ENCODE peak calls at places on chromosomes 4 and X, in five cellular contexts. X, L, T, N and W are unnamed samples.
A peak's percentile ranks its signal among the peaks of the same experiment; 100 is the strongest.

GRCh38 chrX:110741213-110741796 is 54.3 kb downstream of the CHRDL1 start:
- DNase-seq in X (no peak), N (no peak), L (no peak), T (no peak), W (no peak)

GRCh38 chrX:154300815-154301214 is 5.2 kb downstream of the TKTL1 start:
- DNase-seq in T (no peak), X (no peak), N (no peak), L (no peak), W (no peak)

GRCh38 chrX:45001038-45001437 is 128.1 kb downstream of the KDM6A start:
- DNase-seq in N (no peak), X (no peak), L (no peak), T (no peak), W (no peak)

GRCh38 chr4:186297013-186297645 is 31.1 kb downstream of the F11 start:
- DNase-seq in T (peak; percentile 31), L (no peak), X (peak; percentile 73), N (no peak), W (peak; percentile 32)

GRCh38 chr4:174575436-174575835 is 53.1 kb upstream of the HPGD start:
- DNase-seq in T (no peak), X (no peak), N (no peak), L (no peak), W (no peak)

GRCh38 chr4:921830-922331 is 10.2 kb downstream of the GAK start:
- DNase-seq in L (no peak), N (peak; percentile 83), T (no peak), X (peak; percentile 2), W (no peak)

GRCh38 chr4:169238445-169238844 is 32.3 kb downstream of the SH3RF1 start:
- DNase-seq in X (no peak), N (no peak), T (no peak), L (no peak), W (no peak)

GRCh38 chr4:13470379-13470778 is 13.8 kb downstream of the RAB28 start:
- DNase-seq in L (no peak), T (no peak), X (no peak), N (no peak), W (no peak)

GRCh38 chr4:98448923-98449322 is 187.7 kb downstream of the RAP1GDS1 start:
- DNase-seq in X (no peak), L (no peak), N (no peak), T (no peak), W (no peak)

GRCh38 chrX:36431819-36432218 is 512.3 kb downstream of the CFAP47 start:
- DNase-seq in T (no peak), N (no peak), X (no peak), L (no peak), W (no peak)
- TF ChIP-seq GABPA in T (no peak), N (no peak), X (no peak), L (no peak), W (no peak)

GRCh38 chr4:7779194-7779768 is 160.4 kb downstream of the AFAP1 start:
- DNase-seq in N (no peak), X (no peak), L (no peak), T (no peak), W (no peak)
- TF ChIP-seq MAX in N (no peak), X (no peak), L (no peak), T (no peak), W (no peak)

GRCh38 chr4:115866364-115866896 is 753.0 kb upstream of the NDST4 start:
- DNase-seq in L (no peak), X (no peak), N (no peak), T (no peak), W (no peak)
- TF ChIP-seq GABPA in L (no peak), X (no peak), N (no peak), T (no peak), W (no peak)

DNA sequence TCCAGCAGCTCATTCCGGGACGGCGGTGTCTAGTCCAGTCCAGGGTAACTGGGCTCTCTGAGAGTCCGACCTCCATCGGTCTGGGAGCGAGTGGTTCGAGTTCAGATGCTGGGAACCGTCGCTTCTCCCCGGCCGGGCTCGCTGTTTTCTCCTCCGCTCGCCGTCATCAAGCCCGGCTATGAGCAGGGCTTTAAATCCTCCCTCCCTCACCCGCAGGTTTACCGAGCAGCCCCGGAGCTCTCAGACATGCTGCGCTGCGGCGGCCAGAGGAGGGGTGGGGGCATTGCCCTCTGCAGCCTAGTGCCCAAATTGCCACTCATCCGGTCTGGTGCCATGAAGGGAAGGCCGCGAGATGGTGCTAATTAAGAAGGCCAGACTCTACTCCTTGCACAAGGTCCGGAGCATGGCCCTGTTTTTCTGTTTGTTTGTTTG is 23.2 kb downstream of the HAND2 start:
- DNase-seq in N (no peak), L (no peak), T (no peak), X (peak; percentile 76), W (no peak)
- TF ChIP-seq MAX in N (no peak), L (no peak), T (no peak), X (no peak), W (no peak)

GRCh38 chr4:43337707-43338106 is 445.2 kb downstream of the GRXCR1 start:
- DNase-seq in T (no peak), X (no peak), L (no peak), N (no peak), W (no peak)
- TF ChIP-seq GABPA in T (no peak), X (no peak), L (no peak), N (no peak), W (no peak)

GRCh38 chr4:176883681-176884418 is 91.1 kb upstream of the VEGFC start:
- DNase-seq in L (no peak), X (no peak), N (no peak), T (no peak), W (no peak)

GRCh38 chr4:176885224-176885623 is 92.5 kb upstream of the VEGFC start:
- DNase-seq in T (no peak), L (no peak), N (no peak), X (no peak), W (no peak)

GRCh38 chr4:176879370-176880116 is 86.8 kb upstream of the VEGFC start:
- DNase-seq in X (no peak), N (no peak), L (no peak), T (no peak), W (no peak)

GRCh38 chr4:176883108-176883550 is 90.4 kb upstream of the VEGFC start:
- DNase-seq in L (no peak), N (no peak), X (no peak), T (no peak), W (no peak)

GRCh38 chr4:176882201-176882600 is 89.5 kb upstream of the VEGFC start:
- DNase-seq in L (no peak), T (no peak), N (no peak), X (no peak), W (no peak)
- TF ChIP-seq MAX in L (no peak), T (no peak), N (no peak), X (no peak), W (no peak)

GRCh38 chrX:40653535-40653934 is 6.2 kb upstream of the CXorf38 start:
- DNase-seq in T (no peak), L (no peak), X (no peak), N (no peak), W (no peak)
- TF ChIP-seq GABPA in T (no peak), L (no peak), X (no peak), N (no peak), W (no peak)

GRCh38 chr4:25085621-25086020 is 54.9 kb upstream of the LGI2 start:
- DNase-seq in X (no peak), L (no peak), N (no peak), T (no peak), W (no peak)

GRCh38 chr4:25089058-25089763 is 58.5 kb upstream of the LGI2 start:
- DNase-seq in X (no peak), N (no peak), T (peak; percentile 45), L (no peak), W (no peak)

GRCh38 chr4:25088342-25088952 is 57.7 kb upstream of the LGI2 start:
- DNase-seq in T (peak; percentile 60), X (peak; percentile 47), N (no peak), L (no peak), W (no peak)

GRCh38 chr4:25092139-25092538 is 61.4 kb upstream of the LGI2 start:
- DNase-seq in N (no peak), T (no peak), X (no peak), L (no peak), W (no peak)

DNA sequence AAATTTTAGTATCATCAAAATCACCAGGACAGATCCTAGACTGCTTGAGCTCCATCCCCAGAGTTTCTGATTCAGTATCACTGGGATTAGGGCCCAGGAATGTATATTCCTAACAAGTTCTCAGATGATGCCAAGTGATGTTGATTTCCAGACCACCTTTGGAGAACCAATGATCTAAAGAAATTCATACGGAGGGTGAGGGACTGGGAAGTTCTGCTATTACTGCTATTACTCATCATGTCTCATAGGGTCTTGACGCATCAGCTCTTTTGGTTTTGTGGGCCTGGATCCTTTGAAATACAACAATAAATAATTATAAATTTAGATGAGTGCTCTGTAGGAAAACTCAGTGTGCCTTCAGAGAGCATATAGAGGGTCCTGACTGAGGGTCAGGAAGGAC is 59.8 kb upstream of the LGI2 start:
- DNase-seq in X (no peak), N (no peak), L (no peak), T (no peak), W (no peak)
- TF ChIP-seq MAX in X (no peak), N (no peak), L (no peak), T (no peak), W (no peak)

DNA sequence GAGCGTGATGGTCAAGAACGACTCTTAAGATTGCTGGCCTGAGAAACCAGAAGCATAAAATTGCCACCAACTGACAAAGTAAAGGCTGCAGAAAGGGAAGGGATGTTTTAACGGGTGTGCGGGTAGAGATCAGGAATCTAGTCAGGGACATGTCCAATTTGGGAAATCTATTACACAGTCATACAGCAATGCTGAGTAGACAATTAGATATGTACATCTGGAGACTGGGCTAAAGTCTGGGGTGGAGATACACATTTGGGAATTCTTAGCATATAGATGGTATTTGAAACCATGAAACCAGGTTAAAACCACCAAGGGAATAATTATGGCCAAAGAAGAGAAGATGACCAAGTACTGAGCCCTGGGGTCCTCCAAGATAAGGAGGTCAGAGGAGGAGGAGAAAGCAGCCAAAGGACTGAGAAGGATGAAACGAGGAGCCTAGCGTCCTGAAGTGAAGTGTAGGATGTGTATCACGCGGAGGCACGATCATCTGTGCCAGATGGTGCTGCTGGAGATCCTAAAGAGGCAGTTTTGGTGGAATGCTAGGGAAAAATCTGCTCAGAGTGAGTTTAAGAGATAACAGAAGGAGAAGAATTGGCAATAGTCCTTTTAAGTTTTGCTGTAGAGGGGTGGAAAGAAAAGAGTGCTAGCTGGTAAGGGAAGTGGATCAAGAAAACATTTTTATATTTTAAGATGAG is 36.5 kb downstream of the SEC24D start:
- DNase-seq in T (no peak), L (no peak), N (no peak), X (no peak), W (no peak)
- TF ChIP-seq GABPA in T (no peak), L (no peak), N (no peak), X (no peak), W (no peak)